ENCODE peak calls at places on chromosome 9, in six cellular contexts. O is PC-3; R is astrocyte; T is transverse colon; H is A549; K is effector memory CD4-positive, alpha-beta T cell. F is an unnamed sample.

GRCh38 chr9:21728781-21729180 is 73.7 kb upstream of the MTAP start:
- DNase-seq in O (no peak), R (peak), T (no peak), H (peak), K (no peak), F (no peak)

GRCh38 chr9:33455952-33456351 is 8.6 kb upstream of the AQP3 start:
- DNase-seq in O (no peak), R (no peak), T (no peak), H (no peak), K (no peak), F (no peak)

GRCh38 chr9:8332296-8332695 is 532.7 kb upstream of the DMAC1 start:
- DNase-seq in O (no peak), R (peak), T (no peak), H (no peak), K (no peak), F (no peak)

GRCh38 chr9:95515272-95516113 is 1.3 kb downstream of the PTCH1 start:
- DNase-seq in O (no peak), R (no peak), T (peak), H (no peak), K (no peak), F (no peak)

GRCh38 chr9:34633851-34634550 is 3.6 kb downstream of the SIGMAR1 start:
- DNase-seq in O (peak), R (peak), T (peak), H (peak), K (peak), F (peak)

GRCh38 chr9:2559212-2560152 is 62.1 kb upstream of the VLDLR start:
- DNase-seq in O (peak), R (peak), T (peak), H (peak), K (no peak), F (peak)

GRCh38 chr9:93822229-93822628 is 132.9 kb downstream of the BARX1 start:
- DNase-seq in O (no peak), R (no peak), T (no peak), H (no peak), K (no peak), F (no peak)

GRCh38 chr9:98207606-98208005 is 15.2 kb upstream of the CORO2A start:
- DNase-seq in O (no peak), R (no peak), T (no peak), H (no peak), K (no peak), F (no peak)

GRCh38 chr9:35730486-35730854 is 1.5 kb downstream of the TLN1 start:
- DNase-seq in O (no peak), R (no peak), T (no peak), H (no peak), K (no peak), F (no peak)

GRCh38 chr9:138020120-138020794 is 142.7 kb downstream of the CACNA1B start:
- DNase-seq in O (no peak), R (no peak), T (no peak), H (no peak), K (no peak), F (no peak)

GRCh38 chr9:121350993-121351561 is 19.0 kb downstream of the STOM start:
- DNase-seq in O (peak), R (peak), T (peak), H (peak), K (no peak), F (no peak)

GRCh38 chr9:115944166-115944948 is 209.2 kb upstream of the PAPPA start:
- DNase-seq in O (no peak), R (peak), T (peak), H (peak), K (no peak), F (no peak)

GRCh38 chr9:133787749-133788015 is 49.5 kb upstream of the SARDH start:
- DNase-seq in O (no peak), R (peak), T (peak), H (no peak), K (no peak), F (peak)

GRCh38 chr9:30673132-30673531 is 1711.3 kb upstream of the ACO1 start:
- DNase-seq in O (peak), R (peak), T (no peak), H (no peak), K (no peak), F (no peak)

GRCh38 chr9:15999422-16000339 is 446.8 kb downstream of the CCDC171 start:
- DNase-seq in O (peak), R (peak), T (no peak), H (peak), K (no peak), F (no peak)

GRCh38 chr9:70411141-70411929 is 3.1 kb downstream of the KLF9 start:
- DNase-seq in O (no peak), R (peak), T (peak), H (no peak), K (no peak), F (peak)

GRCh38 chr9:123319541-123320339 is 36.3 kb upstream of the CRB2 start:
- DNase-seq in O (no peak), R (no peak), T (no peak), H (no peak), K (no peak), F (no peak)

GRCh38 chr9:112486221-112487007 is at the start of gene KIAA1958:
- DNase-seq in O (peak), R (peak), T (peak), H (peak), K (peak), F (peak)

DNA sequence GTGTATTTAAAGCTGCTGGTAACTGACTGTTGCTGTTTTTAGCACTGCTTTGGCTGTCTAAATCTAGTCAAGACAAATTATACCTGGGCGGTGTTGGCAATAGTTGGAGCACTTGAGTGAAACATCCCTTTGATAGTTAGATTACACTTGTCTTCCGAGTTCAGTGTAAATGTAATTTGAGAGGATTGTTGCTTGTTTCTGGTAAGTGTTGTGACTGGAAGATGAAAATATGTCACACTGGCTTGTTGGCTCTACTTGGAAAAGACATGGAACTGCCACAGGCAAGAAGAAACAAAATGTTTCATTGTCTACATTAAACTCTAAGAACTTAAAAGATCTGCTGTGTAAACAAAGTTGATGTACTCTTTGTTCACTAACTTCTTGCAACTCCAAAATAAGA is 49.2 kb upstream of the PTPRD start:
- DNase-seq in O (no peak), R (no peak), T (no peak), H (no peak), K (no peak), F (no peak)
- H3K27ac ChIP-seq in O (no peak), R (no peak), T (no peak), H (no peak), K (no peak), F (no peak)

GRCh38 chr9:129384887-129385614 is 207.0 kb upstream of the IER5L start:
- DNase-seq in O (no peak), R (no peak), T (no peak), H (no peak), K (no peak), F (no peak)
- H3K27ac ChIP-seq in O (no peak), R (no peak), T (no peak), H (no peak), K (peak), F (no peak)

GRCh38 chr9:37534412-37534811 is 41.8 kb downstream of the FBXO10 start:
- DNase-seq in O (no peak), R (no peak), T (no peak), H (no peak), K (no peak), F (no peak)
- H3K27ac ChIP-seq in O (no peak), R (no peak), T (no peak), H (no peak), K (no peak), F (no peak)

GRCh38 chr9:28053378-28053777 is 480.1 kb upstream of the C9orf72 start:
- DNase-seq in O (no peak), R (no peak), T (no peak), H (no peak), K (no peak), F (no peak)

GRCh38 chr9:28059192-28059591 is 485.9 kb upstream of the C9orf72 start:
- DNase-seq in O (no peak), R (no peak), T (no peak), H (no peak), K (no peak), F (no peak)

GRCh38 chr9:28052104-28052503 is 478.8 kb upstream of the C9orf72 start:
- DNase-seq in O (no peak), R (no peak), T (no peak), H (no peak), K (no peak), F (no peak)

GRCh38 chr9:28056006-28056405 is 482.7 kb upstream of the C9orf72 start:
- DNase-seq in O (no peak), R (no peak), T (no peak), H (no peak), K (no peak), F (no peak)

GRCh38 chr9:28056466-28056865 is 483.2 kb upstream of the C9orf72 start:
- DNase-seq in O (no peak), R (no peak), T (no peak), H (no peak), K (no peak), F (no peak)
- H3K27ac ChIP-seq in O (no peak), R (no peak), T (no peak), H (no peak), K (no peak), F (no peak)

F was measured in caudate nucleus.